ENCODE peak calls at places on chromosome 13, in nine cellular contexts. Y is pancreas, W is colonic mucosa, I is progenitor cell of endocrine pancreas, F is IMR-90, G is foreskin fibroblast, Z is heart right ventricle, O is HFF-Myc, P is choroid plexus epithelial cell. C is an unnamed sample.

GRCh38 chr13:20174656-20175405 is 14.0 kb upstream of the GJA3 start:
- DNase-seq in Y (peak; percentile 40), W (peak; percentile 70), I (no peak), F (peak; percentile 99), G (peak; percentile 95), Z (peak; percentile 52), O (peak; percentile 89), P (peak; percentile 86), C (peak; percentile 92)

GRCh38 chr13:33767140-33767539 is 50.8 kb upstream of the RFC3 start:
- DNase-seq in Y (no peak), W (no peak), I (no peak), F (no peak), G (no peak), Z (no peak), O (no peak), P (no peak), C (no peak)

GRCh38 chr13:87234981-87235380 is 436.2 kb upstream of the SLITRK5 start:
- DNase-seq in Y (no peak), W (no peak), I (no peak), F (peak; percentile 64), G (no peak), Z (no peak), O (no peak), P (peak; percentile 96), C (no peak)

GRCh38 chr13:113491982-113492381 is 1.5 kb upstream of the DCUN1D2 start:
- DNase-seq in Y (no peak), W (no peak), I (no peak), F (no peak), G (no peak), Z (no peak), O (no peak), P (no peak), C (no peak)

GRCh38 chr13:114057131-114058050 is 75.0 kb downstream of the RASA3 start:
- DNase-seq in Y (no peak), W (no peak), I (no peak), F (no peak), G (no peak), Z (no peak), O (no peak), P (no peak), C (no peak)

GRCh38 chr13:42384265-42384664 is 112.3 kb downstream of the AKAP11 start:
- DNase-seq in Y (no peak), W (no peak), I (no peak), F (no peak), G (no peak), Z (no peak), O (peak; percentile 35), P (peak; percentile 43), C (no peak)

GRCh38 chr13:106612688-106613087 is 44.8 kb upstream of the ARGLU1 start:
- DNase-seq in Y (no peak), W (peak; percentile 56), I (no peak), F (peak; percentile 59), G (peak; percentile 62), Z (peak; percentile 59), O (no peak), P (peak; percentile 80), C (no peak)

GRCh38 chr13:62320129-62320724 is 904.6 kb upstream of the PCDH20 start:
- DNase-seq in Y (no peak), W (no peak), I (no peak), F (peak; percentile 75), G (peak; percentile 20), Z (no peak), O (no peak), P (peak; percentile 82), C (peak; percentile 7)

GRCh38 chr13:44739539-44739938 is 163.4 kb upstream of the TSC22D1 start:
- DNase-seq in Y (no peak), W (no peak), I (no peak), F (peak; percentile 15), G (peak; percentile 46), Z (no peak), O (no peak), P (no peak), C (no peak)

GRCh38 chr13:62123409-62123808 is 707.8 kb upstream of the PCDH20 start:
- DNase-seq in Y (no peak), W (no peak), I (no peak), F (no peak), G (no peak), Z (no peak), O (no peak), P (peak; percentile 37), C (no peak)

GRCh38 chr13:94656766-94657165 is 55.1 kb downstream of the GPR180 start:
- DNase-seq in Y (no peak), W (no peak), I (no peak), F (peak; percentile 99), G (peak; percentile 93), Z (no peak), O (peak; percentile 78), P (peak; percentile 96), C (peak; percentile 98)

GRCh38 chr13:32642316-32642715 is 56.1 kb downstream of the PDS5B start:
- DNase-seq in Y (no peak), W (no peak), I (no peak), F (no peak), G (no peak), Z (no peak), O (no peak), P (no peak), C (no peak)

GRCh38 chr13:50255639-50256038 is 240.4 kb downstream of the KCNRG start:
- DNase-seq in Y (no peak), W (no peak), I (no peak), F (no peak), G (no peak), Z (no peak), O (no peak), P (no peak), C (no peak)

GRCh38 chr13:30442854-30443379 is 20.6 kb downstream of the UBE2L5 start:
- DNase-seq in Y (no peak), W (no peak), I (no peak), F (no peak), G (no peak), Z (no peak), O (no peak), P (no peak), C (no peak)

GRCh38 chr13:42997381-42997780 is 5.3 kb upstream of the EPSTI1 start:
- DNase-seq in Y (no peak), W (no peak), I (no peak), F (peak; percentile 40), G (no peak), Z (no peak), O (no peak), P (peak; percentile 86), C (peak; percentile 36)

GRCh38 chr13:27276188-27276587 is 5.6 kb downstream of the RASL11A start:
- DNase-seq in Y (no peak), W (no peak), I (no peak), F (peak; percentile 58), G (peak; percentile 65), Z (no peak), O (no peak), P (peak; percentile 67), C (no peak)

GRCh38 chr13:111652676-111653075 is 332.2 kb downstream of the TEX29 start:
- DNase-seq in Y (no peak), W (no peak), I (no peak), F (no peak), G (no peak), Z (no peak), O (no peak), P (no peak), C (no peak)

GRCh38 chr13:33230178-33230881 is 55.2 kb downstream of the STARD13 start:
- DNase-seq in Y (no peak), W (no peak), I (no peak), F (peak; percentile 87), G (peak; percentile 68), Z (no peak), O (no peak), P (peak; percentile 79), C (peak; percentile 69)

GRCh38 chr13:83272076-83272475 is 610.2 kb downstream of the SLITRK1 start:
- DNase-seq in Y (no peak), W (no peak), I (no peak), F (no peak), G (no peak), Z (no peak), O (no peak), P (no peak), C (no peak)

GRCh38 chr13:108921238-108921637 is 291.8 kb downstream of the MYO16 start:
- DNase-seq in Y (no peak), W (no peak), I (no peak), F (no peak), G (no peak), Z (no peak), O (no peak), P (no peak), C (no peak)
- TF ChIP-seq CTCF in Y (no peak), W (no peak), I (no peak), F (no peak), G (no peak), Z (no peak), O (no peak), P (no peak), C (no peak)

DNA sequence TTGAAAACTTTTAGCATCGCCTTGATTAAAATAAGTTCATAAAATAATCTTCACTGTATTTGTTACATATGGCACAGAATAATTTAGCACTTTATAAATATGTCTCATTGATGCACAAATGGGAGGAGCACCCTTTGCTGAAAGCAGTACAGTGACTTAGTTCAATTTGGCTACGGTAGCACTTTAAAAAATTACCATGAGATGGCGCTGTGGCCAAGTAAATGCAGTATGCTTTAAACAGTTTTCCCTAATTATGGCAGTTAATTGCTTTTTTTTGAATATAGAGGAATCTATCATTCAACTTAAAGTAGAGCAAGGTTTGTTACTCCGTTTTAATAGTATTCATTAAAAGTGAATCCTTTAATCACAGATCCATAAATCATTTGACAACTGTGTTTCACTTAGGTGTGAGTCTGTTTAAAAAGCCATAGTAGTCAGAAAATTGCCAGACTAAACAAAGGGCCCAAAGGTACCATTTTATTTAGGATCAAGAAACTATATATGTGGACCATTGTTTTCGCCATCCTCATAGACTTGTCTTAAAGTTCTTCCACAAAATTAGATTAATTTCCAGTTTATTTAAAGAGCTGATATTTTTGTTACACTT is 34.7 kb upstream of the ESD start:
- DNase-seq in Y (no peak), W (peak; percentile 48), I (peak; percentile 27), F (peak; percentile 58), G (peak; percentile 48), Z (peak; percentile 24), O (peak; percentile 35), P (peak; percentile 75), C (peak; percentile 36)
- TF ChIP-seq CTCF in Y (peak; percentile 48), W (peak; percentile 68), I (peak; percentile 95), F (peak; percentile 90), G (peak; percentile 61), Z (peak; percentile 71), O (peak; percentile 62), P (peak; percentile 77), C (peak; percentile 93)

DNA sequence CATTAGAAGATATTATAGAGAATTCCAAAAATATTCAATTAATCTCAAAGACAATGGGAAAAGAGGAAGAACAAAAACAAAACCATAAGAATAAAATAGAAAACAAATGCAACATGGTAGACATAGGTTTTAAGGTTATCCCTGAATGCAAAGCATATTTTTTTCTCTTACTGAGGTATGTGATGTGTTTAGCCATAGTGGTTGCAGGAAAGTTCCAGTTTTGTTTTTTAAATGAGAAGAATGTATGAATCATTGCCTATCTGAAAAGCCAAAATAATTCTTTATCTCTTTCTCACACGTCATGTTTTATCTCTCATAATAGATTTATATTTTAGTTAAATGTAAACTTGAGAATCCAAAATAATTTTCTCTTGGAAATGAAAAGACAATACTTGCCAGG is 2591.7 kb upstream of the PCDH20 start:
- DNase-seq in Y (no peak), W (no peak), I (no peak), F (peak; percentile 35), G (no peak), Z (no peak), O (no peak), P (peak; percentile 31), C (no peak)
- TF ChIP-seq CTCF in Y (no peak), W (no peak), I (no peak), F (no peak), G (no peak), Z (no peak), O (no peak), P (no peak), C (no peak)

GRCh38 chr13:39016789-39017188 is 21.1 kb downstream of the PROSER1 start:
- DNase-seq in Y (no peak), W (no peak), I (no peak), F (peak; percentile 8), G (no peak), Z (no peak), O (no peak), P (peak; percentile 74), C (peak; percentile 31)
- TF ChIP-seq CTCF in Y (peak; percentile 18), W (peak; percentile 18), I (peak; percentile 65), F (peak; percentile 23), G (peak; percentile 50), Z (peak; percentile 44), O (peak; percentile 43), P (peak; percentile 78), C (peak; percentile 73)